ENCODE peak calls at places on chromosomes 3 and 15, in five cellular contexts. S is NCI-H774, J is HCEC 1CT, X is HEK293T, G is HL-60. R is an unnamed sample.

GRCh38 chr3:127671523-127672428 is 976 bp upstream of the ABTB1 start:
- DNase-seq in S (no peak), J (no peak), X (no peak), G (peak), R (peak)

GRCh38 chr15:40958146-40958545 is 4.9 kb downstream of the CHAC1 start:
- DNase-seq in S (no peak), J (no peak), X (no peak), G (no peak), R (no peak)

GRCh38 chr15:92954578-92954977 is 54.5 kb downstream of the CHD2 start:
- DNase-seq in S (no peak), J (no peak), X (peak), G (peak), R (no peak)

GRCh38 chr15:82845686-82846085 is 36.3 kb downstream of the WHAMM start:
- DNase-seq in S (no peak), J (no peak), X (no peak), G (no peak), R (no peak)

GRCh38 chr3:34175636-34176186 is 377.3 kb downstream of the PDCD6IP start:
- DNase-seq in S (no peak), J (no peak), X (no peak), G (no peak), R (no peak)

GRCh38 chr3:105866656-105867653 is 1.9 kb downstream of the CBLB start:
- DNase-seq in S (no peak), J (peak), X (no peak), G (peak), R (no peak)

GRCh38 chr3:177463863-177464262 is 266.6 kb upstream of the TBL1XR1 start:
- DNase-seq in S (no peak), J (peak), X (no peak), G (no peak), R (no peak)

GRCh38 chr3:151226088-151226563 is 23.1 kb upstream of the GPR171 start:
- DNase-seq in S (no peak), J (peak), X (no peak), G (no peak), R (peak)

GRCh38 chr3:69012836-69013255 is 638 bp downstream of the EOGT start:
- DNase-seq in S (no peak), J (peak), X (peak), G (peak), R (peak)

GRCh38 chr3:157204431-157204830 is 44.5 kb upstream of the CCNL1 start:
- DNase-seq in S (peak), J (peak), X (no peak), G (no peak), R (no peak)

GRCh38 chr3:188380722-188381121 is 226.8 kb downstream of the LPP start:
- DNase-seq in S (no peak), J (no peak), X (no peak), G (no peak), R (no peak)

GRCh38 chr3:192931825-192932224 is 14.2 kb upstream of the MB21D2 start:
- DNase-seq in S (no peak), J (no peak), X (no peak), G (no peak), R (no peak)

GRCh38 chr3:195075941-195076875 is 194.8 kb downstream of the XXYLT1 start:
- DNase-seq in S (no peak), J (no peak), X (no peak), G (no peak), R (no peak)

GRCh38 chr15:98077186-98077585 is 116.7 kb downstream of the ARRDC4 start:
- DNase-seq in S (no peak), J (no peak), X (no peak), G (no peak), R (no peak)

R was measured in NCI-H1417.